ENCODE peak calls at places on chromosomes 12 and 14, in five cellular contexts. C, W, D, I and V are unnamed samples. For H3K36me3, the result is how much of the 10 kb centered on the place peaks cover.

GRCh38 chr12:58491296-58491695 is 429.0 kb downstream of the LRIG3 start:
- DNase-seq in C (peak), W (no peak), D (peak), I (no peak), V (no peak)

GRCh38 chr14:34038358-34039057 is 87.6 kb upstream of the EGLN3 start:
- DNase-seq in C (no peak), W (no peak), D (no peak), I (no peak), V (no peak)

GRCh38 chr12:121748571-121749265 is 36.2 kb downstream of the TMEM120B start:
- DNase-seq in C (peak), W (peak), D (peak), I (peak), V (no peak)

GRCh38 chr14:69695664-69696527 is 71.0 kb upstream of the SRSF5 start:
- DNase-seq in C (peak), W (peak), D (no peak), I (no peak), V (no peak)

GRCh38 chr14:70359076-70359424 is 433 bp downstream of the COX16 start:
- DNase-seq in C (no peak), W (no peak), D (no peak), I (no peak), V (no peak)

GRCh38 chr12:25689996-25690501 is 137.0 kb upstream of the LMNTD1 start:
- DNase-seq in C (no peak), W (no peak), D (no peak), I (no peak), V (no peak)

GRCh38 chr12:42997032-42997431 is 407.5 kb upstream of the PRICKLE1 start:
- DNase-seq in C (no peak), W (no peak), D (no peak), I (no peak), V (no peak)

GRCh38 chr14:101591121-101591520 is 29.8 kb downstream of the DIO3 start:
- DNase-seq in C (no peak), W (no peak), D (no peak), I (peak), V (no peak)

GRCh38 chr12:132611620-132612019 is 1.2 kb upstream of the LRCOL1 start:
- DNase-seq in C (no peak), W (no peak), D (no peak), I (no peak), V (no peak)

GRCh38 chr12:52029686-52030085 is 21.6 kb upstream of the NR4A1 start:
- DNase-seq in C (peak), W (peak), D (peak), I (peak), V (peak)

GRCh38 chr12:94225924-94226630 is 77.7 kb downstream of the PLXNC1 start:
- DNase-seq in C (no peak), W (peak), D (no peak), I (peak), V (no peak)

GRCh38 chr12:92462049-92462448 is 240.7 kb upstream of the PLEKHG7 start:
- DNase-seq in C (no peak), W (no peak), D (peak), I (no peak), V (no peak)

GRCh38 chr12:6092784-6093722 is 31.4 kb downstream of the VWF start:
- DNase-seq in C (peak), W (peak), D (peak), I (no peak), V (no peak)

GRCh38 chr14:22570132-22570949 is 18.7 kb downstream of the DAD1 start:
- DNase-seq in C (peak), W (peak), D (peak), I (peak), V (peak)

GRCh38 chr12:2270846-2271245 is 218.1 kb downstream of the CACNA1C start:
- DNase-seq in C (no peak), W (no peak), D (no peak), I (no peak), V (no peak)

GRCh38 chr14:103367995-103368394 is 17.2 kb upstream of the MARK3 start:
- DNase-seq in C (peak), W (no peak), D (no peak), I (no peak), V (no peak)
- H2BK15ac ChIP-seq in C (peak), W (no peak), D (no peak), I (no peak), V (no peak)

DNA sequence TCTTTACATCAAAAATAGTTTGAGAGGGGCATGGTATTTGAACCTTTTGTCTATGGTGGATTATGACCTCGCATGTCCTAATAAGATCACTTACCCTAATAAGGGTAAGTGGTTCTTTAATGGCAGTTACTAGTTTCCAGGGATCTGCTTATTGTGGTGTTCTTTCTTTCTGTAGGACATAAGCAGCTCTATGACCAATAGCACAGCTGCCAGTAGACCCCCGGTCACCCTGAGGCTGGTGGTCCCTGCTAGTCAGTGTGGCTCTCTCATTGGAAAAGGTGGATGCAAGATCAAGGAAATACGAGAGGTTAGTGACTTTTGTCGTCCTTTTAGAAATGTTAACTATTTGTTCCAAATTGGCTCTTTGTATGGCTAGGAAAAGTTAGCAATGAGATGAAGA is 7.2 kb downstream of the PCBP2 start:
- DNase-seq in C (no peak), W (no peak), D (no peak), I (no peak), V (no peak)
- H3K36me3 ChIP-seq in C (half or more), W (under half), D (half or more), I (half or more), V (half or more)

DNA sequence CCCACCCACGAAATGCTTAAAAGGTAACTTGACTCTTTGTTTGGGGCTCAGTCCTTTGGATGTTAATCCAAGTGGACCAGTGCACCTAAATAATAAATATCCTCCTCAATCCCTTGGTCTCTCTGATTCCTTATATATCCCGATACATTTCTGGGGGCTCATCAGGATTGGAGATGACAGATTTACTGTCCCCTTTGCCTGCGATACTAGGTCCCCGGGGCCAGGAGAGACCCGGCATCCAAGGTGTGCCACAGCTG is 26.2 kb downstream of the KLRK1 start:
- DNase-seq in C (no peak), W (no peak), D (no peak), I (no peak), V (no peak)
- H2BK15ac ChIP-seq in C (peak), W (no peak), D (peak), I (peak), V (peak)

DNA sequence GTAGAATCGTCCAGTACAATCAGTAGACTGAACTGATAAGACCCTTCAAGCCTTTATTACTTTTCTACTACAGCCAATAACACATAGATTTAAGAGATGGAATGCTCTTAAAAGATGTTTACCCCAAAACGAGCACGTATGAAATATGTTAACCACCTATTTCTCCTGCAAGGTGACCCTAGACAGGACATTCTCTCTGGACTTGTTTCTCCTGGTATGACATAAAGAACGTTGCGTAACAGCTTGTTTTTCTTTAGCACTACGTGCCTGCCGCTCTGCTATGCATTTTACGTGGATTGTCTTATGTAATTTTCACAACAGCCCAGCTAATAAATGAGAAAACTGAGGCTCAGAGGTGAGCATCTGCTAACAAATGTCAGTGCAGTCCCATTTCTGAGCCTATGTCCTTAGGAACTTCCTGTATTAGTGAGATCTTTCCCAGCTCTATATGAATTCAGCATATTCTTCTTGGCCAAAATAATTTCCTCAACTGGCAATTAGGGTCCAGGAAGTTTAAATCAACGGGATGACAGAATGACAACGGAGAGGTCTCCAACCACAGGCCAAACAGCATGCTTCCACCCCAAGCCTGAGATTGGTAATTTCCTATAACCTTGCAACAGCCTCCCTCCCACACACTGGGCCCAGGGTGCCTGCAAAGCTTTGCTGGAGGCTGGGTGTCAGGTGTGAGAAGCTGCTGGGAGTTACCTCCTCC is 3.7 kb downstream of the NFKBIA start:
- DNase-seq in C (no peak), W (no peak), D (peak), I (no peak), V (no peak)
- H3K36me3 ChIP-seq in C (under half), W (under half), D (under half), I (under half), V (under half)

GRCh38 chr12:10363922-10364838 is 25.7 kb downstream of the KLRK1 start:
- DNase-seq in C (peak), W (peak), D (peak), I (no peak), V (no peak)
- H2BK15ac ChIP-seq in C (peak), W (no peak), D (peak), I (peak), V (peak)

GRCh38 chr12:3527736-3528135 is 36.7 kb downstream of the PRMT8 start:
- DNase-seq in C (no peak), W (no peak), D (no peak), I (no peak), V (no peak)
- H3K36me3 ChIP-seq in C (under half), W (under half), D (under half), I (under half), V (under half)

GRCh38 chr14:89443002-89443660 is 26.1 kb upstream of the FOXN3 start:
- DNase-seq in C (peak), W (peak), D (no peak), I (no peak), V (no peak)
- H2BK15ac ChIP-seq in C (peak), W (no peak), D (no peak), I (no peak), V (no peak)

GRCh38 chr12:98538031-98538430 is 22.6 kb downstream of the TMPO start:
- DNase-seq in C (no peak), W (no peak), D (no peak), I (no peak), V (no peak)
- H3K36me3 ChIP-seq in C (under half), W (under half), D (under half), I (under half), V (half or more)